ENCODE peak calls at places on chromosomes 13 and 19, in seven cellular contexts. G is ovary, L is NCI-H2081, W is BE2C, X is pulmonary artery endothelial cell, K is psoas muscle, P is non-pigmented ciliary epithelial cell. U is an unnamed sample.

GRCh38 chr13:25114220-25114619 is 18.3 kb downstream of the PABPC3 start:
- DNase-seq in G (no peak), P (peak), W (peak), L (peak), K (peak), X (peak), U (peak)

GRCh38 chr13:63403726-63404125 is 1988.1 kb upstream of the PCDH20 start:
- DNase-seq in P (no peak), W (no peak), L (no peak), G (no peak), K (no peak), X (no peak), U (no peak)

GRCh38 chr13:97004096-97004876 is 10.0 kb upstream of the OXGR1 start:
- DNase-seq in G (no peak), K (no peak), L (no peak), P (peak), W (no peak), X (no peak), U (no peak)

GRCh38 chr19:3586124-3586626 is 897 bp downstream of the GIPC3 start:
- DNase-seq in G (no peak), X (no peak), W (peak), L (no peak), K (no peak), P (no peak), U (no peak)

GRCh38 chr13:50829896-50830295 is 13.6 kb downstream of the DLEU7 start:
- DNase-seq in G (no peak), W (no peak), P (no peak), X (no peak), L (no peak), K (no peak), U (no peak)

GRCh38 chr19:5648464-5648863 is 25.6 kb downstream of the SAFB start:
- DNase-seq in K (no peak), G (no peak), X (no peak), P (no peak), L (no peak), W (no peak), U (no peak)

GRCh38 chr19:43570174-43570791 is 5.0 kb downstream of the XRCC1 start:
- DNase-seq in P (no peak), L (peak), G (no peak), K (no peak), X (no peak), W (no peak), U (no peak)

GRCh38 chr13:43785681-43786471 is 896 bp downstream of the ENOX1 start:
- DNase-seq in W (peak), P (no peak), X (no peak), G (peak), L (peak), K (peak), U (peak)

GRCh38 chr13:105774739-105775460 is 760.6 kb downstream of the EFNB2 start:
- DNase-seq in W (no peak), K (no peak), X (no peak), L (no peak), P (peak), G (no peak), U (no peak)

GRCh38 chr13:73870970-73871935 is 263.0 kb downstream of the KLF12 start:
- DNase-seq in W (no peak), P (peak), K (no peak), G (no peak), L (no peak), X (no peak), U (no peak)

GRCh38 chr13:97417698-97418097 is 16.3 kb upstream of the RAP2A start:
- DNase-seq in X (no peak), P (no peak), W (no peak), K (no peak), G (no peak), L (no peak), U (no peak)